ENCODE peak calls at places on chromosomes 12 and 14, in ten cellular contexts. G, E, Q, L, Z, O, Y, X, H and A are unnamed samples.

GRCh38 chr12:46857486-46857885 is 31.7 kb upstream of the SLC38A4 start:
- DNase-seq in G (no peak), E (no peak), Q (no peak), L (no peak), Z (no peak), O (no peak), Y (no peak), X (no peak), H (no peak), A (no peak)

GRCh38 chr14:95061317-95062093 is 95.8 kb downstream of the DICER1 start:
- DNase-seq in G (no peak), E (no peak), Q (no peak), L (no peak), Z (no peak), O (no peak), Y (no peak), X (no peak), H (no peak), A (no peak)

GRCh38 chr14:63852271-63852816 is 460 bp upstream of the SYNE2 start:
- DNase-seq in G (no peak), E (no peak), Q (no peak), L (no peak), Z (no peak), O (no peak), Y (no peak), X (no peak), H (no peak), A (no peak)

GRCh38 chr14:91230363-91231035 is 14.0 kb downstream of the GPR68 start:
- DNase-seq in G (no peak), E (no peak), Q (no peak), L (no peak), Z (no peak), O (no peak), Y (no peak), X (no peak), H (no peak), A (peak)

GRCh38 chr12:95213928-95214327 is 3.3 kb downstream of the FGD6 start:
- DNase-seq in G (no peak), E (no peak), Q (no peak), L (no peak), Z (no peak), O (no peak), Y (no peak), X (no peak), H (no peak), A (no peak)

GRCh38 chr14:69612759-69613145 is 1.4 kb downstream of the SUSD6 start:
- DNase-seq in G (peak), E (no peak), Q (no peak), L (no peak), Z (no peak), O (no peak), Y (no peak), X (no peak), H (no peak), A (peak)

GRCh38 chr14:49918709-49919108 is 25.8 kb downstream of the ARF6 start:
- DNase-seq in G (no peak), E (no peak), Q (no peak), L (no peak), Z (no peak), O (no peak), Y (no peak), X (no peak), H (no peak), A (no peak)

GRCh38 chr14:51095854-51096823 is 1.2 kb upstream of the TRIM9 start:
- DNase-seq in G (peak), E (no peak), Q (peak), L (no peak), Z (no peak), O (no peak), Y (no peak), X (peak), H (no peak), A (peak)

GRCh38 chr14:96122496-96122895 is 82.1 kb upstream of the BDKRB2 start:
- DNase-seq in G (no peak), E (no peak), Q (no peak), L (no peak), Z (no peak), O (no peak), Y (peak), X (no peak), H (no peak), A (no peak)

GRCh38 chr12:44582521-44582920 is 293.6 kb downstream of the NELL2 start:
- DNase-seq in G (no peak), E (no peak), Q (no peak), L (no peak), Z (no peak), O (no peak), Y (no peak), X (no peak), H (no peak), A (no peak)

GRCh38 chr12:2179058-2179457 is 126.3 kb downstream of the CACNA1C start:
- DNase-seq in G (no peak), E (no peak), Q (no peak), L (no peak), Z (no peak), O (no peak), Y (no peak), X (no peak), H (no peak), A (no peak)

GRCh38 chr12:109741286-109741969 is 27.8 kb downstream of the FAM222A start:
- DNase-seq in G (no peak), E (peak), Q (peak), L (no peak), Z (no peak), O (no peak), Y (no peak), X (no peak), H (peak), A (no peak)

GRCh38 chr14:99213101-99213500 is 58.9 kb downstream of the BCL11B start:
- DNase-seq in G (no peak), E (no peak), Q (no peak), L (no peak), Z (no peak), O (no peak), Y (no peak), X (no peak), H (no peak), A (no peak)

GRCh38 chr14:50062438-50063039 is 53.8 kb downstream of the VCPKMT start:
- DNase-seq in G (peak), E (no peak), Q (no peak), L (no peak), Z (no peak), O (no peak), Y (no peak), X (no peak), H (no peak), A (peak)

GRCh38 chr12:123050331-123050809 is 69.9 kb downstream of the ARL6IP4 start:
- DNase-seq in G (peak), E (no peak), Q (peak), L (no peak), Z (no peak), O (no peak), Y (no peak), X (no peak), H (peak), A (peak)

GRCh38 chr14:77098470-77099353 is 654 bp downstream of the CIPC start:
- DNase-seq in G (no peak), E (peak), Q (peak), L (no peak), Z (peak), O (no peak), Y (no peak), X (peak), H (peak), A (no peak)

GRCh38 chr12:79151956-79152355 is 287.4 kb downstream of the SYT1 start:
- DNase-seq in G (no peak), E (no peak), Q (no peak), L (no peak), Z (no peak), O (no peak), Y (peak), X (no peak), H (no peak), A (no peak)

GRCh38 chr14:99035268-99035667 is 236.7 kb downstream of the BCL11B start:
- DNase-seq in G (peak), E (peak), Q (peak), L (no peak), Z (no peak), O (no peak), Y (no peak), X (peak), H (peak), A (peak)

GRCh38 chr14:89618309-89618708 is 201.3 kb upstream of the FOXN3 start:
- DNase-seq in G (peak), E (no peak), Q (no peak), L (no peak), Z (no peak), O (no peak), Y (no peak), X (no peak), H (no peak), A (peak)

GRCh38 chr14:96711559-96712267 is 85.5 kb upstream of the VRK1 start:
- DNase-seq in G (no peak), E (no peak), Q (no peak), L (no peak), Z (no peak), O (no peak), Y (no peak), X (no peak), H (no peak), A (no peak)

GRCh38 chr12:71162832-71163711 is 5.3 kb upstream of the TSPAN8 start:
- DNase-seq in G (no peak), E (no peak), Q (no peak), L (no peak), Z (no peak), O (no peak), Y (no peak), X (no peak), H (no peak), A (no peak)

GRCh38 chr14:96894966-96895365 is 97.8 kb downstream of the VRK1 start:
- DNase-seq in G (no peak), E (no peak), Q (no peak), L (no peak), Z (no peak), O (no peak), Y (no peak), X (no peak), H (no peak), A (no peak)

GRCh38 chr12:27610380-27610779 is 85.9 kb upstream of the REP15 start:
- DNase-seq in G (peak), E (no peak), Q (no peak), L (no peak), Z (no peak), O (no peak), Y (no peak), X (peak), H (no peak), A (peak)

GRCh38 chr14:85131523-85131922 is 398.4 kb upstream of the FLRT2 start:
- DNase-seq in G (no peak), E (no peak), Q (no peak), L (no peak), Z (no peak), O (no peak), Y (no peak), X (no peak), H (no peak), A (peak)
- TF ChIP-seq CTCF in G (no peak), E (no peak), Q (no peak), L (no peak), Z (no peak), O (no peak), Y (no peak), X (no peak), H (no peak), A (peak)

GRCh38 chr12:120979220-120979861 is 998 bp downstream of the HNF1A start:
- DNase-seq in G (no peak), E (no peak), Q (no peak), L (no peak), Z (peak), O (no peak), Y (no peak), X (no peak), H (no peak), A (no peak)
- H3K4me3 ChIP-seq in G (no peak), E (no peak), Q (no peak), L (no peak), Z (peak), O (no peak), Y (no peak), X (no peak), H (no peak), A (no peak)

DNA sequence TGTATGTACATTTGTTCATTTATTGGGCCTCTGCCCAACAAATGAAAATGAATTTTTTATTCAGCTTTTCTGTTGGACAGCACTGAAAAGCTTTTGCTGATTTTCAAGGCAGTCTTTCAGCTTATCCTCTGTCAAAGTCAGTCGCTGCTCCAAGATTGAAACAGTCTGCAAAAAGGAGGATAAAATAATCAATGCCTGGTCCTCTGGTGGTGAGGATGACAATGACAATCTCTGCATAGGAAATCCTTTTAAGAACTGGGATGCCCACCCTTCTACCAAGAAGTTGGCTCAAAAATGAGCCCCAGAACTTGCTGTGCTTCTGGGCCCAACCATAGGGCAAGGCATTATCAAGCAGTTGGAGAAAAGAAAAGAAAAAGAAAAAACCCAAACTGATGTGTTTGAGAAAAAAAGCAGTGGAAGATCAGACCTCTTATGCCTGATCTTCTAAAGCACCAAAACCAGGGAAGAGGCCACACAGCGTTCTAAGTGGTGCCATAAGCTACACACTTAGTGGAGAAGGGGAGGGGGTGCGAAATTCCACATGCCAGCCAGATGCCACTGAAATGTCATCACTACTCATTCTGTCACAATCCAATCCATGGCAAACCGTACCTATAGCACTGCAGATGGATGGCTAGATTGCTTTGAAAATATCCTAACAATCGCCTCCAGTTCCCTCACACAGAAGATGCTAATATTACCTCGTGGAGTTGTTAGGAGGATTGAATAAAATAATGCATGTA is 69.0 kb upstream of the DUSP6 start:
- DNase-seq in G (no peak), E (no peak), Q (no peak), L (no peak), Z (no peak), O (no peak), Y (no peak), X (no peak), H (no peak), A (no peak)
- TF ChIP-seq CTCF in G (peak), E (no peak), Q (no peak), L (no peak), Z (no peak), O (no peak), Y (no peak), X (no peak), H (no peak), A (no peak)

DNA sequence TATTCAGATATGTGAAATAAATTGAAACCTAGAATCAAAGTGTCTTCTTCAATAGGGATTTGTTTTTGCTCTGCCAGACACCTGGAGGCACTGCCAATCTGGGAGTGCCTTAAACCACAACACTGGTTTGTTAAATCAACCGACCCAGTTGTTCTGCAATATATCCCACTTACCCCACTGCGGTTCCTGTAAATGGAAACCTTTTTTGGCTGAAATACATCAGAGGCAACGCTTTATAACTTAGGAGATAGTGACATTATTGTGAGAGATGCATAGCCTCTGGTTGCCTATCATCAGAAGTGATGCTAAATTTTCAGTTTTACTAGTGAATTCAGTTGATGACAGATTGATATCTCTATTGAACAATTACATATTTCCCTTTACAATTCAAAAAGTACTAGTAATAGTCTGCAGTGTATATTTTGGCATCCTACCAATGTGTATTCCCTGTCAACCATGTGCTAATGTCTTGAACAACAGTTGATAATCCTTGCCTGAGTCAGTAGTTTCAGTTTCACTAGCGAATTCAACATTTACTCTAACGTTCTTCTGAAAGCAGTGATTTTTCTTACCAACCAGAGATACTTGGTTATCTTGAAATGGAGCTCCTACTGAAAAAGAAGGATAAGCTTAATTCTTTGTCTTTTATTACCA is 30.5 kb downstream of the PPP2R5C start:
- DNase-seq in G (peak), E (no peak), Q (no peak), L (peak), Z (no peak), O (no peak), Y (peak), X (no peak), H (no peak), A (peak)
- H3K4me3 ChIP-seq in G (peak), E (peak), Q (peak), L (no peak), Z (no peak), O (peak), Y (peak), X (no peak), H (peak), A (no peak)

DNA sequence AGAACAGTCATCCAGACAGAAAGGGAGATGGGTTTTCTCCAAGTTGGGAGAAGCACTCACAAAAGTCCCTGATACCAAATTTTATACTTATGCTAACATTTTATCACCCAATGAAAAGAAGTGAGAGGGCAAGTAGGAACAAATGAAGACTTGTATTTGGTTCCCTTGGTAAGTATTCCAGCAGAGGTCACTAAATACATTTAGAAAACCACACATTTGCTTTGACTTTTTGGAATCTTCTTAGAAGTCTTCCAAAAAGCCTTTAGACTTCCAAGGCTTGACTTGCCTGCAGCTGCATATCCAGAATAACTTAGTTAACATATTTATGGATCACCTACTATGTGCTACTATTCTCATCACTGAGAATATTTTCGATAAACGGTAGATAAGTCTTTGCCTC is 3.1 kb upstream of the GYS2 start:
- DNase-seq in G (peak), E (no peak), Q (no peak), L (peak), Z (no peak), O (peak), Y (no peak), X (no peak), H (no peak), A (peak)
- TF ChIP-seq CTCF in G (peak), E (peak), Q (peak), L (peak), Z (no peak), O (peak), Y (peak), X (no peak), H (peak), A (peak)

DNA sequence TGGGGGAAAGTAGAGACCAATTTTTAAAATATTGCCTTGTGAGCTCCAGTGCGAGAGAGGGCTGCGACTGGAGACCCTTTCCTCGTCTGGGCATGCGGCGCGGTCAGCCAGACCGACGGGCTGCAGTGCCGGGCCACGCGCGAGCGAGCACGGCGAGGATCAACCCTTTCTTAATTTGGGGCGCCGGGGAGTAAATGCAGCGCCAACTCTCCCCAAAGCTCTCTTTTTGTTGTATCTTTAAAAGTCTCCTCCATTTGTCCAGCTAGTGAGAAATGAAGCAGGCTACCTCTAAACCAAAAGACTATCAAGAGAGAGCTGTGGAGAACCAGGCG is 1.5 kb downstream of the SIX1 start:
- DNase-seq in G (no peak), E (no peak), Q (no peak), L (no peak), Z (no peak), O (no peak), Y (no peak), X (no peak), H (no peak), A (no peak)
- H3K4me3 ChIP-seq in G (peak), E (peak), Q (peak), L (peak), Z (no peak), O (peak), Y (peak), X (no peak), H (peak), A (peak)

DNA sequence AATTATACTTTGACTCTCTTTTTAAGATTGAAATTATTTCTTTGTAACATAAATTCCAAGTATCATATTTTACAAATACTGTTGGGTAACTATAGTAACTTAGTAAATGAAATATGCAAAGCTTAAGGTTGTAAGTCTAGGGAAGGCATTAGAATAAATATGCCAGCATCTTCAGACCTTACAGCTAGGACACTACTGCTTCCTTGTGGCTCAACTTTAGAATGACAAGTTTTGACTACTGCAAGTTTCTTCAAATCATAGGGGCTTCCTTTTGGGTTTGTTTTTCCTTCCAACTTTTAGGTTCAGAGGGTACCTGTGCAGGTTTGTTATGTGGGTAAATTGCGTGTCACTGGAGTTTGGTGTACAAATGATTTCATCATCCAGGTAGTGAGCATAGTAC is 17.7 kb upstream of the ANP32D start:
- DNase-seq in G (peak), E (no peak), Q (no peak), L (peak), Z (no peak), O (peak), Y (no peak), X (no peak), H (no peak), A (peak)
- TF ChIP-seq CTCF in G (peak), E (peak), Q (no peak), L (peak), Z (no peak), O (peak), Y (peak), X (no peak), H (peak), A (peak)

DNA sequence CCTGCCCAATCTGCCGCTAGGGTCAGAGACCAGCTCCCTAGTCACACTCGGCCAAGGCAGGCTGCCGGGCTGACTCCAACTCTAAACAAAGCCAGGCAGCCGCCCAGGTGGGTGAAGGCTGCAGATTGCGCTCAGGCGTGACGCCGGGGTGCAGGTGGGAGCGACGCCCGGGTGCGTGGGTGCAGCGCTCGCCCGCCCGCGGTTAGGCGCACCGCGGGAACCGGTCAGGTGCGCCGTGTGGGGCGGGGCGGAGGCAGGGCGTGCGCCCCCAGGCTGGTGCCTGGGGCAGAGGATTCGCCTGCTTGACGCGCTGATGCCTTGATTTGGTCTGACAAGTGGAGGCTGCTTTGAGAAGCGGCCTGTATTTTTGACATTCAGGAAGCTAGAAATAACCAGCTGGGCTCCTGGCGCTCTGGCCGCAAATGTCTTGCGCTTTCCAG is 126.7 kb upstream of the HIF1A start:
- DNase-seq in G (no peak), E (no peak), Q (no peak), L (no peak), Z (peak), O (no peak), Y (no peak), X (no peak), H (peak), A (no peak)
- H3K4me3 ChIP-seq in G (no peak), E (peak), Q (no peak), L (no peak), Z (no peak), O (no peak), Y (no peak), X (no peak), H (peak), A (no peak)